ENCODE peak calls at places on chromosome 17, in seven cellular contexts. One of them, this sample, is unnamed.
A peak's percentile ranks its signal among the peaks of the same experiment; 100 is the strongest.

GRCh38 chr17:82668631-82669099 is 20.4 kb upstream of the WDR45B start:
- DNase-seq in nucleus accumbens: peak; percentile 77
- DNase-seq in psoas muscle: peak; percentile 61
- DNase-seq in fibroblast of mammary gland: peak; percentile 38
- DNase-seq in K562: peak; percentile 64
- DNase-seq in kidney glomerular epithelial cell: no peak
- DNase-seq in stimulated activated CD4-positive, alpha-beta T cell treated with anti-CD3 and anti-CD28 coated beads, Interleukin-15, amount 100 ng/mL, for 1 hour: no peak
- DNase-seq in this sample: peak; percentile 86

GRCh38 chr17:81309859-81310839 is 15.0 kb upstream of the SLC38A10 start:
- DNase-seq in nucleus accumbens: no peak
- DNase-seq in psoas muscle: no peak
- DNase-seq in fibroblast of mammary gland: no peak
- DNase-seq in K562: peak; percentile 70
- DNase-seq in kidney glomerular epithelial cell: no peak
- DNase-seq in stimulated activated CD4-positive, alpha-beta T cell treated with anti-CD3 and anti-CD28 coated beads, Interleukin-15, amount 100 ng/mL, for 1 hour: no peak
- DNase-seq in this sample: no peak

GRCh38 chr17:41647038-41647813 is 22.9 kb upstream of the KRT17 start:
- DNase-seq in nucleus accumbens: no peak
- DNase-seq in psoas muscle: no peak
- DNase-seq in fibroblast of mammary gland: no peak
- DNase-seq in K562: no peak
- DNase-seq in kidney glomerular epithelial cell: no peak
- DNase-seq in stimulated activated CD4-positive, alpha-beta T cell treated with anti-CD3 and anti-CD28 coated beads, Interleukin-15, amount 100 ng/mL, for 1 hour: no peak
- DNase-seq in this sample: no peak

GRCh38 chr17:72699566-72699965 is 392.9 kb downstream of the SLC39A11 start:
- DNase-seq in nucleus accumbens: peak; percentile 32
- DNase-seq in psoas muscle: no peak
- DNase-seq in fibroblast of mammary gland: peak; percentile 76
- DNase-seq in K562: no peak
- DNase-seq in kidney glomerular epithelial cell: no peak
- DNase-seq in stimulated activated CD4-positive, alpha-beta T cell treated with anti-CD3 and anti-CD28 coated beads, Interleukin-15, amount 100 ng/mL, for 1 hour: no peak
- DNase-seq in this sample: peak; percentile 42

GRCh38 chr17:920190-920589 is 59.4 kb downstream of the NXN start:
- DNase-seq in nucleus accumbens: no peak
- DNase-seq in psoas muscle: no peak
- DNase-seq in fibroblast of mammary gland: no peak
- DNase-seq in K562: no peak
- DNase-seq in kidney glomerular epithelial cell: no peak
- DNase-seq in stimulated activated CD4-positive, alpha-beta T cell treated with anti-CD3 and anti-CD28 coated beads, Interleukin-15, amount 100 ng/mL, for 1 hour: no peak
- DNase-seq in this sample: no peak

GRCh38 chr17:57467226-57467625 is 210.9 kb downstream of the MSI2 start:
- DNase-seq in nucleus accumbens: no peak
- DNase-seq in psoas muscle: no peak
- DNase-seq in fibroblast of mammary gland: no peak
- DNase-seq in K562: no peak
- DNase-seq in kidney glomerular epithelial cell: no peak
- DNase-seq in stimulated activated CD4-positive, alpha-beta T cell treated with anti-CD3 and anti-CD28 coated beads, Interleukin-15, amount 100 ng/mL, for 1 hour: no peak
- DNase-seq in this sample: no peak

GRCh38 chr17:27630607-27631408 is at the start of gene LGALS9:
- DNase-seq in nucleus accumbens: no peak
- DNase-seq in psoas muscle: no peak
- DNase-seq in fibroblast of mammary gland: no peak
- DNase-seq in K562: no peak
- DNase-seq in kidney glomerular epithelial cell: no peak
- DNase-seq in stimulated activated CD4-positive, alpha-beta T cell treated with anti-CD3 and anti-CD28 coated beads, Interleukin-15, amount 100 ng/mL, for 1 hour: no peak
- DNase-seq in this sample: peak; percentile 31

GRCh38 chr17:58336456-58337094 is 8.0 kb upstream of the TSPOAP1 start:
- DNase-seq in nucleus accumbens: no peak
- DNase-seq in psoas muscle: no peak
- DNase-seq in fibroblast of mammary gland: peak; percentile 68
- DNase-seq in K562: no peak
- DNase-seq in kidney glomerular epithelial cell: no peak
- DNase-seq in stimulated activated CD4-positive, alpha-beta T cell treated with anti-CD3 and anti-CD28 coated beads, Interleukin-15, amount 100 ng/mL, for 1 hour: no peak
- DNase-seq in this sample: no peak

GRCh38 chr17:73891001-73891400 is 246.8 kb upstream of the SDK2 start:
- DNase-seq in nucleus accumbens: no peak
- DNase-seq in psoas muscle: no peak
- DNase-seq in fibroblast of mammary gland: no peak
- DNase-seq in K562: no peak
- DNase-seq in kidney glomerular epithelial cell: no peak
- DNase-seq in stimulated activated CD4-positive, alpha-beta T cell treated with anti-CD3 and anti-CD28 coated beads, Interleukin-15, amount 100 ng/mL, for 1 hour: no peak
- DNase-seq in this sample: no peak

GRCh38 chr17:9021158-9021984 is at the start of gene NTN1:
- DNase-seq in nucleus accumbens: no peak
- DNase-seq in psoas muscle: peak; percentile 50
- DNase-seq in fibroblast of mammary gland: peak; percentile 15
- DNase-seq in K562: peak; percentile 25
- DNase-seq in kidney glomerular epithelial cell: no peak
- DNase-seq in stimulated activated CD4-positive, alpha-beta T cell treated with anti-CD3 and anti-CD28 coated beads, Interleukin-15, amount 100 ng/mL, for 1 hour: peak; percentile 16
- DNase-seq in this sample: peak; percentile 9

GRCh38 chr17:38551121-38551520 is 54.6 kb downstream of the SRCIN1 start:
- DNase-seq in nucleus accumbens: no peak
- DNase-seq in psoas muscle: no peak
- DNase-seq in fibroblast of mammary gland: no peak
- DNase-seq in K562: no peak
- DNase-seq in kidney glomerular epithelial cell: no peak
- DNase-seq in stimulated activated CD4-positive, alpha-beta T cell treated with anti-CD3 and anti-CD28 coated beads, Interleukin-15, amount 100 ng/mL, for 1 hour: no peak
- DNase-seq in this sample: no peak

GRCh38 chr17:64984776-64985521 is 65.7 kb upstream of the LRRC37A3 start:
- DNase-seq in nucleus accumbens: no peak
- DNase-seq in psoas muscle: no peak
- DNase-seq in fibroblast of mammary gland: peak; percentile 16
- DNase-seq in K562: no peak
- DNase-seq in kidney glomerular epithelial cell: peak; percentile 36
- DNase-seq in stimulated activated CD4-positive, alpha-beta T cell treated with anti-CD3 and anti-CD28 coated beads, Interleukin-15, amount 100 ng/mL, for 1 hour: peak; percentile 37
- DNase-seq in this sample: no peak

GRCh38 chr17:49914096-49914490 is 54.9 kb upstream of the DLX4 start:
- DNase-seq in nucleus accumbens: no peak
- DNase-seq in psoas muscle: no peak
- DNase-seq in fibroblast of mammary gland: no peak
- DNase-seq in K562: no peak
- DNase-seq in kidney glomerular epithelial cell: no peak
- DNase-seq in stimulated activated CD4-positive, alpha-beta T cell treated with anti-CD3 and anti-CD28 coated beads, Interleukin-15, amount 100 ng/mL, for 1 hour: no peak
- DNase-seq in this sample: no peak

GRCh38 chr17:77124192-77124908 is 16.4 kb upstream of the SEC14L1 start:
- DNase-seq in nucleus accumbens: no peak
- DNase-seq in psoas muscle: no peak
- DNase-seq in fibroblast of mammary gland: peak; percentile 71
- DNase-seq in K562: no peak
- DNase-seq in kidney glomerular epithelial cell: peak; percentile 74
- DNase-seq in stimulated activated CD4-positive, alpha-beta T cell treated with anti-CD3 and anti-CD28 coated beads, Interleukin-15, amount 100 ng/mL, for 1 hour: no peak
- DNase-seq in this sample: no peak

GRCh38 chr17:21549107-21549687 is 143.1 kb upstream of the KCNJ18 start:
- DNase-seq in nucleus accumbens: no peak
- DNase-seq in psoas muscle: no peak
- DNase-seq in fibroblast of mammary gland: peak; percentile 83
- DNase-seq in K562: no peak
- DNase-seq in kidney glomerular epithelial cell: no peak
- DNase-seq in stimulated activated CD4-positive, alpha-beta T cell treated with anti-CD3 and anti-CD28 coated beads, Interleukin-15, amount 100 ng/mL, for 1 hour: no peak
- DNase-seq in this sample: no peak

GRCh38 chr17:48773245-48773644 is 43.8 kb downstream of the TTLL6 start:
- DNase-seq in nucleus accumbens: no peak
- DNase-seq in psoas muscle: no peak
- DNase-seq in fibroblast of mammary gland: no peak
- DNase-seq in K562: no peak
- DNase-seq in kidney glomerular epithelial cell: no peak
- DNase-seq in stimulated activated CD4-positive, alpha-beta T cell treated with anti-CD3 and anti-CD28 coated beads, Interleukin-15, amount 100 ng/mL, for 1 hour: no peak
- DNase-seq in this sample: no peak

GRCh38 chr17:57999496-58000017 is 7.5 kb downstream of the SRSF1 start:
- DNase-seq in nucleus accumbens: no peak
- DNase-seq in psoas muscle: no peak
- DNase-seq in fibroblast of mammary gland: peak; percentile 83
- DNase-seq in K562: no peak
- DNase-seq in kidney glomerular epithelial cell: peak; percentile 73
- DNase-seq in stimulated activated CD4-positive, alpha-beta T cell treated with anti-CD3 and anti-CD28 coated beads, Interleukin-15, amount 100 ng/mL, for 1 hour: no peak
- DNase-seq in this sample: peak; percentile 72

GRCh38 chr17:78884148-78884870 is 18.7 kb downstream of the CEP295NL start:
- DNase-seq in nucleus accumbens: peak; percentile 76
- DNase-seq in psoas muscle: no peak
- DNase-seq in fibroblast of mammary gland: peak; percentile 40
- DNase-seq in K562: no peak
- DNase-seq in kidney glomerular epithelial cell: no peak
- DNase-seq in stimulated activated CD4-positive, alpha-beta T cell treated with anti-CD3 and anti-CD28 coated beads, Interleukin-15, amount 100 ng/mL, for 1 hour: no peak
- DNase-seq in this sample: peak; percentile 79

GRCh38 chr17:4162366-4162765 is 19.4 kb downstream of the CYB5D2 start:
- DNase-seq in nucleus accumbens: no peak
- DNase-seq in psoas muscle: no peak
- DNase-seq in fibroblast of mammary gland: no peak
- DNase-seq in K562: no peak
- DNase-seq in kidney glomerular epithelial cell: no peak
- DNase-seq in stimulated activated CD4-positive, alpha-beta T cell treated with anti-CD3 and anti-CD28 coated beads, Interleukin-15, amount 100 ng/mL, for 1 hour: no peak
- DNase-seq in this sample: no peak

GRCh38 chr17:80781851-80782277 is 209.8 kb upstream of the CHMP6 start:
- DNase-seq in nucleus accumbens: no peak
- DNase-seq in psoas muscle: no peak
- DNase-seq in fibroblast of mammary gland: no peak
- DNase-seq in K562: no peak
- DNase-seq in kidney glomerular epithelial cell: no peak
- DNase-seq in stimulated activated CD4-positive, alpha-beta T cell treated with anti-CD3 and anti-CD28 coated beads, Interleukin-15, amount 100 ng/mL, for 1 hour: no peak
- DNase-seq in this sample: no peak

GRCh38 chr17:2237521-2237921 is 66.1 kb downstream of the SMG6 start:
- DNase-seq in nucleus accumbens: no peak
- DNase-seq in psoas muscle: peak; percentile 65
- DNase-seq in fibroblast of mammary gland: peak; percentile 89
- DNase-seq in K562: no peak
- DNase-seq in kidney glomerular epithelial cell: no peak
- DNase-seq in stimulated activated CD4-positive, alpha-beta T cell treated with anti-CD3 and anti-CD28 coated beads, Interleukin-15, amount 100 ng/mL, for 1 hour: no peak
- DNase-seq in this sample: no peak

GRCh38 chr17:73508057-73508930 is 136.0 kb downstream of the SDK2 start:
- DNase-seq in nucleus accumbens: no peak
- DNase-seq in psoas muscle: no peak
- DNase-seq in fibroblast of mammary gland: no peak
- DNase-seq in K562: no peak
- DNase-seq in kidney glomerular epithelial cell: no peak
- DNase-seq in stimulated activated CD4-positive, alpha-beta T cell treated with anti-CD3 and anti-CD28 coated beads, Interleukin-15, amount 100 ng/mL, for 1 hour: no peak
- DNase-seq in this sample: no peak

GRCh38 chr17:68782829-68783228 is 172.4 kb downstream of the ABCA8 start:
- DNase-seq in nucleus accumbens: no peak
- DNase-seq in psoas muscle: peak; percentile 40
- DNase-seq in fibroblast of mammary gland: peak; percentile 93
- DNase-seq in K562: no peak
- DNase-seq in kidney glomerular epithelial cell: no peak
- DNase-seq in stimulated activated CD4-positive, alpha-beta T cell treated with anti-CD3 and anti-CD28 coated beads, Interleukin-15, amount 100 ng/mL, for 1 hour: no peak
- DNase-seq in this sample: no peak

GRCh38 chr17:52064791-52065211 is 93.7 kb downstream of the CA10 start:
- DNase-seq in nucleus accumbens: no peak
- DNase-seq in psoas muscle: no peak
- DNase-seq in fibroblast of mammary gland: peak; percentile 36
- DNase-seq in K562: no peak
- DNase-seq in kidney glomerular epithelial cell: peak; percentile 11
- DNase-seq in stimulated activated CD4-positive, alpha-beta T cell treated with anti-CD3 and anti-CD28 coated beads, Interleukin-15, amount 100 ng/mL, for 1 hour: no peak
- DNase-seq in this sample: no peak

GRCh38 chr17:36942031-36942599 is 4.8 kb downstream of the LHX1 start:
- DNase-seq in nucleus accumbens: no peak
- DNase-seq in psoas muscle: no peak
- DNase-seq in fibroblast of mammary gland: no peak
- DNase-seq in K562: no peak
- DNase-seq in kidney glomerular epithelial cell: no peak
- DNase-seq in stimulated activated CD4-positive, alpha-beta T cell treated with anti-CD3 and anti-CD28 coated beads, Interleukin-15, amount 100 ng/mL, for 1 hour: no peak
- DNase-seq in this sample: no peak

GRCh38 chr17:77318491-77319210 is 177.9 kb downstream of the SEC14L1 start:
- DNase-seq in nucleus accumbens: no peak
- DNase-seq in psoas muscle: no peak
- DNase-seq in fibroblast of mammary gland: peak; percentile 54
- DNase-seq in K562: no peak
- DNase-seq in kidney glomerular epithelial cell: no peak
- DNase-seq in stimulated activated CD4-positive, alpha-beta T cell treated with anti-CD3 and anti-CD28 coated beads, Interleukin-15, amount 100 ng/mL, for 1 hour: no peak
- DNase-seq in this sample: no peak

GRCh38 chr17:10171581-10171981 is 26.8 kb downstream of the GAS7 start:
- DNase-seq in nucleus accumbens: no peak
- DNase-seq in psoas muscle: no peak
- DNase-seq in fibroblast of mammary gland: peak; percentile 22
- DNase-seq in K562: no peak
- DNase-seq in kidney glomerular epithelial cell: no peak
- DNase-seq in stimulated activated CD4-positive, alpha-beta T cell treated with anti-CD3 and anti-CD28 coated beads, Interleukin-15, amount 100 ng/mL, for 1 hour: no peak
- DNase-seq in this sample: no peak

GRCh38 chr17:61511480-61512182 is 59.4 kb downstream of the TBX4 start:
- DNase-seq in nucleus accumbens: no peak
- DNase-seq in psoas muscle: no peak
- DNase-seq in fibroblast of mammary gland: no peak
- DNase-seq in K562: no peak
- DNase-seq in kidney glomerular epithelial cell: no peak
- DNase-seq in stimulated activated CD4-positive, alpha-beta T cell treated with anti-CD3 and anti-CD28 coated beads, Interleukin-15, amount 100 ng/mL, for 1 hour: no peak
- DNase-seq in this sample: no peak

GRCh38 chr17:42198897-42199296 is 4.6 kb upstream of the GHDC start:
- DNase-seq in nucleus accumbens: no peak
- DNase-seq in psoas muscle: no peak
- DNase-seq in fibroblast of mammary gland: no peak
- DNase-seq in K562: no peak
- DNase-seq in kidney glomerular epithelial cell: no peak
- DNase-seq in stimulated activated CD4-positive, alpha-beta T cell treated with anti-CD3 and anti-CD28 coated beads, Interleukin-15, amount 100 ng/mL, for 1 hour: no peak
- DNase-seq in this sample: no peak

GRCh38 chr17:63435681-63436522 is 10.2 kb downstream of the CYB561 start:
- DNase-seq in nucleus accumbens: no peak
- DNase-seq in psoas muscle: no peak
- DNase-seq in fibroblast of mammary gland: no peak
- DNase-seq in K562: peak; percentile 53
- DNase-seq in kidney glomerular epithelial cell: no peak
- DNase-seq in stimulated activated CD4-positive, alpha-beta T cell treated with anti-CD3 and anti-CD28 coated beads, Interleukin-15, amount 100 ng/mL, for 1 hour: no peak
- DNase-seq in this sample: no peak

GRCh38 chr17:33689725-33690124 is 396.6 kb upstream of the ASIC2 start:
- DNase-seq in nucleus accumbens: no peak
- DNase-seq in psoas muscle: no peak
- DNase-seq in fibroblast of mammary gland: no peak
- DNase-seq in K562: no peak
- DNase-seq in kidney glomerular epithelial cell: no peak
- DNase-seq in stimulated activated CD4-positive, alpha-beta T cell treated with anti-CD3 and anti-CD28 coated beads, Interleukin-15, amount 100 ng/mL, for 1 hour: no peak
- DNase-seq in this sample: no peak

GRCh38 chr17:47242648-47243047 is 11.0 kb upstream of the ITGB3 start:
- DNase-seq in nucleus accumbens: no peak
- DNase-seq in psoas muscle: no peak
- DNase-seq in fibroblast of mammary gland: no peak
- DNase-seq in K562: no peak
- DNase-seq in kidney glomerular epithelial cell: no peak
- DNase-seq in stimulated activated CD4-positive, alpha-beta T cell treated with anti-CD3 and anti-CD28 coated beads, Interleukin-15, amount 100 ng/mL, for 1 hour: no peak
- DNase-seq in this sample: no peak

GRCh38 chr17:48283907-48284306 is 146.1 kb downstream of the SKAP1 start:
- DNase-seq in nucleus accumbens: no peak
- DNase-seq in psoas muscle: no peak
- DNase-seq in fibroblast of mammary gland: no peak
- DNase-seq in K562: no peak
- DNase-seq in kidney glomerular epithelial cell: no peak
- DNase-seq in stimulated activated CD4-positive, alpha-beta T cell treated with anti-CD3 and anti-CD28 coated beads, Interleukin-15, amount 100 ng/mL, for 1 hour: no peak
- DNase-seq in this sample: no peak

GRCh38 chr17:1031711-1032110 is 34.8 kb downstream of the TIMM22 start:
- DNase-seq in nucleus accumbens: peak; percentile 17
- DNase-seq in psoas muscle: peak; percentile 69
- DNase-seq in fibroblast of mammary gland: peak; percentile 38
- DNase-seq in K562: peak; percentile 28
- DNase-seq in kidney glomerular epithelial cell: no peak
- DNase-seq in stimulated activated CD4-positive, alpha-beta T cell treated with anti-CD3 and anti-CD28 coated beads, Interleukin-15, amount 100 ng/mL, for 1 hour: no peak
- DNase-seq in this sample: no peak

This sample was measured in putamen.